ENCODE peak calls at places on chromosomes 5 and 9, in six cellular contexts. R is testis; L is kidney; Q is tibial artery; U is colonic mucosa; B is CD4-positive, alpha-beta memory T cell. X is an unnamed sample.

GRCh38 chr5:95841914-95842812 is 19.6 kb upstream of the GLRX start:
- DNase-seq in R (no peak), L (no peak), Q (peak; percentile 86), U (peak; percentile 72), B (no peak), X (no peak)

GRCh38 chr9:109745335-109746283 is 34.4 kb upstream of the PALM2AKAP2 start:
- DNase-seq in R (peak; percentile 24), L (no peak), Q (peak; percentile 87), U (peak; percentile 54), B (no peak), X (peak; percentile 87)

GRCh38 chr5:10655041-10655685 is 91.3 kb downstream of the ANKRD33B start:
- DNase-seq in R (no peak), L (no peak), Q (no peak), U (no peak), B (no peak), X (no peak)

GRCh38 chr9:6076856-6077255 is 61.4 kb upstream of the RANBP6 start:
- DNase-seq in R (no peak), L (no peak), Q (no peak), U (no peak), B (no peak), X (peak; percentile 73)

GRCh38 chr5:132234684-132235062 is 7.0 kb upstream of the P4HA2 start:
- DNase-seq in R (no peak), L (no peak), Q (no peak), U (no peak), B (no peak), X (no peak)

GRCh38 chr9:128108784-128109709 is 18.5 kb downstream of the PTGES2 start:
- DNase-seq in R (no peak), L (peak; percentile 42), Q (no peak), U (no peak), B (no peak), X (no peak)

GRCh38 chr9:124870723-124871122 is 8.8 kb downstream of the ARPC5L start:
- DNase-seq in R (no peak), L (no peak), Q (no peak), U (no peak), B (no peak), X (peak; percentile 25)

GRCh38 chr5:2756764-2757163 is 5.3 kb upstream of the IRX2 start:
- DNase-seq in R (no peak), L (peak; percentile 63), Q (no peak), U (no peak), B (no peak), X (peak; percentile 52)

GRCh38 chr5:104412649-104413240 is 850.2 kb upstream of the NUDT12 start:
- DNase-seq in R (no peak), L (no peak), Q (no peak), U (peak; percentile 17), B (no peak), X (peak; percentile 52)

GRCh38 chr9:91178281-91179236 is 183.2 kb downstream of the AUH start:
- DNase-seq in R (no peak), L (no peak), Q (no peak), U (no peak), B (no peak), X (no peak)

GRCh38 chr9:113011911-113012381 is at the start of gene ZNF883:
- DNase-seq in R (peak; percentile 87), L (peak; percentile 79), Q (no peak), U (peak; percentile 43), B (peak; percentile 36), X (peak; percentile 86)

GRCh38 chr5:112480501-112480900 is 61.4 kb upstream of the EPB41L4A start:
- DNase-seq in R (no peak), L (no peak), Q (no peak), U (no peak), B (no peak), X (no peak)

GRCh38 chr5:71830626-71831539 is 111.8 kb downstream of the CARTPT start:
- DNase-seq in R (peak; percentile 84), L (peak; percentile 89), Q (peak; percentile 84), U (peak; percentile 32), B (no peak), X (peak; percentile 92)

GRCh38 chr9:71303351-71303750 is 181.9 kb upstream of the TRPM3 start:
- DNase-seq in R (no peak), L (no peak), Q (no peak), U (no peak), B (no peak), X (no peak)

GRCh38 chr9:88007291-88007650 is 32.9 kb upstream of the CDK20 start:
- DNase-seq in R (no peak), L (no peak), Q (no peak), U (no peak), B (peak; percentile 45), X (no peak)

GRCh38 chr5:163529698-163530097 is 24.3 kb downstream of the MAT2B start:
- DNase-seq in R (peak; percentile 71), L (no peak), Q (no peak), U (no peak), B (no peak), X (peak; percentile 20)

GRCh38 chr9:120258096-120258495 is 321.9 kb downstream of the CDK5RAP2 start:
- DNase-seq in R (no peak), L (no peak), Q (no peak), U (no peak), B (no peak), X (no peak)

GRCh38 chr5:149453618-149454415 is 74.7 kb upstream of the IL17B start:
- DNase-seq in R (no peak), L (peak; percentile 67), Q (no peak), U (peak; percentile 56), B (no peak), X (no peak)

GRCh38 chr9:91799113-91799735 is 150.8 kb downstream of the ROR2 start:
- DNase-seq in R (no peak), L (no peak), Q (no peak), U (no peak), B (no peak), X (no peak)

GRCh38 chr9:129990269-129991005 is 52.6 kb downstream of the FNBP1 start:
- DNase-seq in R (peak; percentile 4), L (no peak), Q (no peak), U (no peak), B (peak; percentile 66), X (no peak)

GRCh38 chr9:68750786-68751185 is 45.7 kb downstream of the PIP5K1B start:
- DNase-seq in R (no peak), L (no peak), Q (no peak), U (no peak), B (no peak), X (no peak)

GRCh38 chr9:95796029-95796428 is 79.5 kb upstream of the ERCC6L2 start:
- DNase-seq in R (no peak), L (no peak), Q (no peak), U (no peak), B (no peak), X (no peak)

GRCh38 chr9:95788486-95789110 is 86.9 kb upstream of the ERCC6L2 start:
- DNase-seq in R (no peak), L (no peak), Q (no peak), U (no peak), B (no peak), X (no peak)

GRCh38 chr9:95793924-95794828 is 81.3 kb upstream of the ERCC6L2 start:
- DNase-seq in R (no peak), L (no peak), Q (no peak), U (no peak), B (no peak), X (no peak)

GRCh38 chr9:95788011-95788410 is 87.5 kb upstream of the ERCC6L2 start:
- DNase-seq in R (no peak), L (no peak), Q (no peak), U (no peak), B (no peak), X (no peak)

GRCh38 chr9:95791695-95792094 is 83.8 kb upstream of the ERCC6L2 start:
- DNase-seq in R (no peak), L (no peak), Q (no peak), U (no peak), B (no peak), X (no peak)
- H3K27ac ChIP-seq in R (no peak overlapping the region), L (no peak overlapping the region), Q (no peak overlapping the region), U (no peak overlapping the region), B (no peak overlapping the region), X (no peak overlapping the region)

GRCh38 chr9:134643306-134643705 is 1.7 kb downstream of the COL5A1 start:
- DNase-seq in R (no peak), L (no peak), Q (no peak), U (no peak), B (no peak), X (no peak)

GRCh38 chr9:134648701-134649525 is 7.3 kb downstream of the COL5A1 start:
- DNase-seq in R (no peak), L (peak; percentile 56), Q (no peak), U (no peak), B (peak; percentile 16), X (no peak)

GRCh38 chr9:134647359-134648115 is 5.9 kb downstream of the COL5A1 start:
- DNase-seq in R (no peak), L (peak; percentile 54), Q (no peak), U (no peak), B (no peak), X (no peak)

GRCh38 chr9:134644715-134645606 is 3.4 kb downstream of the COL5A1 start:
- DNase-seq in R (peak; percentile 69), L (peak; percentile 87), Q (peak; percentile 85), U (peak; percentile 63), B (no peak), X (no peak)

GRCh38 chr9:134645607-134646365 is 4.2 kb downstream of the COL5A1 start:
- DNase-seq in R (no peak), L (no peak), Q (no peak), U (no peak), B (no peak), X (no peak)
- H3K4me3 ChIP-seq in R (no peak overlapping the region), L (no peak overlapping the region), Q (peak overlapping the region; percentile 82), U (no peak overlapping the region), B (no peak overlapping the region), X (no peak overlapping the region)

GRCh38 chr5:122846051-122846567 is 696 bp downstream of the SNX24 start:
- DNase-seq in R (no peak), L (no peak), Q (no peak), U (no peak), B (peak; percentile 13), X (peak; percentile 66)

GRCh38 chr5:122849746-122850145 is 4.3 kb downstream of the SNX24 start:
- DNase-seq in R (no peak), L (no peak), Q (no peak), U (no peak), B (no peak), X (peak; percentile 37)

GRCh38 chr5:122845253-122846050 is at the start of gene SNX24:
- DNase-seq in R (peak; percentile 83), L (peak; percentile 92), Q (peak; percentile 78), U (peak; percentile 85), B (peak; percentile 77), X (peak; percentile 88)

GRCh38 chr5:122844916-122845252 is 529 bp upstream of the SNX24 start:
- DNase-seq in R (peak; percentile 30), L (no peak), Q (no peak), U (no peak), B (no peak), X (no peak)

DNA sequence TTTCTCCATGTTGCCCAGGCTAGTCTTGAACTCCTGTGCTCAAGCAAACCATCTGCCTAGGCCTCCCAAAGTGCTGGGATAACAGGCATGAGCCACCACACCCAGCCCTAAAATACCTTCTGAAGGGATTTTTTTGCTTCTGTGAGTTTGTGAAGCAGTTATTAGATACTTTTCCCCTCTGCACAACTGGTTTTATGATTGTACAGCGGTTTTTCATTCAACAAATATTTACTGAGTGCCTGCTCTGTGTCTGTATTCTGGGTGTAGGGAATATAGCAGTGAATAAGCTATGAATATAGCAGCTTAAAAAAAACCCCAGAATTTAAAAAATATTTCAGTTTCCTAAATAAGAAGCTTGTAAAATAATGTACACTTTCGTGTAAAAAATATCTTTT is 2.3 kb downstream of the SNX24 start:
- DNase-seq in R (no peak), L (no peak), Q (no peak), U (no peak), B (no peak), X (no peak)
- H3K4me1 ChIP-seq in R (peaks cover 5% of the 10 kb centered on the region), L (peaks cover 4% of the 10 kb centered on the region), Q (peaks cover 7% of the 10 kb centered on the region), U (no peaks in the 10 kb centered on the region), B (peaks cover 25% of the 10 kb centered on the region), X (peaks cover 14% of the 10 kb centered on the region)

GRCh38 chr5:7361593-7361992 is 34.3 kb upstream of the ADCY2 start:
- DNase-seq in R (no peak), L (no peak), Q (no peak), U (no peak), B (no peak), X (no peak)
- H3K27ac ChIP-seq in R (no peak overlapping the region), L (no peak overlapping the region), Q (no peak overlapping the region), U (no peak overlapping the region), B (no peak overlapping the region), X (no peak overlapping the region)